ENCODE peak calls at places on chromosomes 1 and 21, in eight cellular contexts. One of them, this sample, is unnamed.

GRCh38 chr1:155499953-155500621 is 62.5 kb downstream of the ASH1L start:
- DNase-seq in lower leg skin: no peak
- DNase-seq in NCI-H524: peak; percentile 60
- DNase-seq in activated effector memory CD4-positive, alpha-beta T cell treated with Interleukin-2 at 50 U/mL for 16 hours: no peak
- DNase-seq in left cardiac atrium: no peak
- DNase-seq in T-helper 2 cell treated with Interferon-gamma antibody and Interleukin-4, amounts not matched to agents 5 μg/mL and 100 μg/mL, for 36 hours: no peak
- DNase-seq in kidney glomerular epithelial cell: no peak
- DNase-seq in pons: peak; percentile 37
- DNase-seq in this sample: no peak

GRCh38 chr1:206508956-206509355 is 1.6 kb downstream of the RASSF5 start:
- DNase-seq in pons: no peak
- DNase-seq in activated effector memory CD4-positive, alpha-beta T cell treated with Interleukin-2 at 50 U/mL for 16 hours: no peak
- DNase-seq in left cardiac atrium: no peak
- DNase-seq in NCI-H524: no peak
- DNase-seq in T-helper 2 cell treated with Interferon-gamma antibody and Interleukin-4, amounts not matched to agents 5 μg/mL and 100 μg/mL, for 36 hours: no peak
- DNase-seq in kidney glomerular epithelial cell: no peak
- DNase-seq in lower leg skin: peak; percentile 47
- DNase-seq in this sample: no peak

GRCh38 chr21:31804008-31804394 is 68.8 kb upstream of the HUNK start:
- DNase-seq in left cardiac atrium: no peak
- DNase-seq in kidney glomerular epithelial cell: no peak
- DNase-seq in T-helper 2 cell treated with Interferon-gamma antibody and Interleukin-4, amounts not matched to agents 5 μg/mL and 100 μg/mL, for 36 hours: no peak
- DNase-seq in lower leg skin: no peak
- DNase-seq in pons: no peak
- DNase-seq in activated effector memory CD4-positive, alpha-beta T cell treated with Interleukin-2 at 50 U/mL for 16 hours: no peak
- DNase-seq in NCI-H524: no peak
- DNase-seq in this sample: no peak

GRCh38 chr1:187038789-187039188 is 210.0 kb downstream of the PLA2G4A start:
- DNase-seq in left cardiac atrium: no peak
- DNase-seq in activated effector memory CD4-positive, alpha-beta T cell treated with Interleukin-2 at 50 U/mL for 16 hours: no peak
- DNase-seq in T-helper 2 cell treated with Interferon-gamma antibody and Interleukin-4, amounts not matched to agents 5 μg/mL and 100 μg/mL, for 36 hours: no peak
- DNase-seq in NCI-H524: no peak
- DNase-seq in lower leg skin: no peak
- DNase-seq in pons: no peak
- DNase-seq in kidney glomerular epithelial cell: no peak
- DNase-seq in this sample: no peak

GRCh38 chr1:53278294-53278693 is 40.0 kb upstream of the MAGOH start:
- DNase-seq in kidney glomerular epithelial cell: peak; percentile 41
- DNase-seq in NCI-H524: peak; percentile 43
- DNase-seq in left cardiac atrium: peak; percentile 49
- DNase-seq in activated effector memory CD4-positive, alpha-beta T cell treated with Interleukin-2 at 50 U/mL for 16 hours: peak; percentile 62
- DNase-seq in T-helper 2 cell treated with Interferon-gamma antibody and Interleukin-4, amounts not matched to agents 5 μg/mL and 100 μg/mL, for 36 hours: peak; percentile 44
- DNase-seq in lower leg skin: peak; percentile 26
- DNase-seq in pons: no peak
- DNase-seq in this sample: no peak

GRCh38 chr1:204377800-204378608 is 18.3 kb upstream of the PLEKHA6 start:
- DNase-seq in NCI-H524: peak; percentile 47
- DNase-seq in T-helper 2 cell treated with Interferon-gamma antibody and Interleukin-4, amounts not matched to agents 5 μg/mL and 100 μg/mL, for 36 hours: peak; percentile 46
- DNase-seq in pons: peak; percentile 49
- DNase-seq in left cardiac atrium: peak; percentile 39
- DNase-seq in activated effector memory CD4-positive, alpha-beta T cell treated with Interleukin-2 at 50 U/mL for 16 hours: peak; percentile 39
- DNase-seq in kidney glomerular epithelial cell: peak; percentile 70
- DNase-seq in lower leg skin: no peak
- DNase-seq in this sample: no peak

GRCh38 chr1:66996018-66996682 is 57.8 kb downstream of the SLC35D1 start:
- DNase-seq in kidney glomerular epithelial cell: peak; percentile 65
- DNase-seq in pons: peak; percentile 82
- DNase-seq in activated effector memory CD4-positive, alpha-beta T cell treated with Interleukin-2 at 50 U/mL for 16 hours: peak; percentile 37
- DNase-seq in NCI-H524: peak; percentile 48
- DNase-seq in lower leg skin: peak; percentile 59
- DNase-seq in left cardiac atrium: peak; percentile 45
- DNase-seq in T-helper 2 cell treated with Interferon-gamma antibody and Interleukin-4, amounts not matched to agents 5 μg/mL and 100 μg/mL, for 36 hours: peak; percentile 49
- DNase-seq in this sample: peak; percentile 26

GRCh38 chr1:51686450-51686849 is 69.6 kb downstream of the OSBPL9 start:
- DNase-seq in NCI-H524: no peak
- DNase-seq in lower leg skin: no peak
- DNase-seq in T-helper 2 cell treated with Interferon-gamma antibody and Interleukin-4, amounts not matched to agents 5 μg/mL and 100 μg/mL, for 36 hours: no peak
- DNase-seq in kidney glomerular epithelial cell: peak; percentile 38
- DNase-seq in left cardiac atrium: no peak
- DNase-seq in activated effector memory CD4-positive, alpha-beta T cell treated with Interleukin-2 at 50 U/mL for 16 hours: no peak
- DNase-seq in pons: no peak
- DNase-seq in this sample: no peak

GRCh38 chr1:150881331-150882070 is 5.1 kb upstream of the ARNT start:
- DNase-seq in lower leg skin: peak; percentile 41
- DNase-seq in left cardiac atrium: no peak
- DNase-seq in activated effector memory CD4-positive, alpha-beta T cell treated with Interleukin-2 at 50 U/mL for 16 hours: no peak
- DNase-seq in T-helper 2 cell treated with Interferon-gamma antibody and Interleukin-4, amounts not matched to agents 5 μg/mL and 100 μg/mL, for 36 hours: no peak
- DNase-seq in pons: no peak
- DNase-seq in NCI-H524: no peak
- DNase-seq in kidney glomerular epithelial cell: no peak
- DNase-seq in this sample: peak; percentile 22

GRCh38 chr1:64183985-64184440 is 19.4 kb upstream of the UBE2U start:
- DNase-seq in left cardiac atrium: no peak
- DNase-seq in activated effector memory CD4-positive, alpha-beta T cell treated with Interleukin-2 at 50 U/mL for 16 hours: no peak
- DNase-seq in lower leg skin: no peak
- DNase-seq in NCI-H524: no peak
- DNase-seq in kidney glomerular epithelial cell: no peak
- DNase-seq in T-helper 2 cell treated with Interferon-gamma antibody and Interleukin-4, amounts not matched to agents 5 μg/mL and 100 μg/mL, for 36 hours: no peak
- DNase-seq in pons: no peak
- DNase-seq in this sample: no peak

GRCh38 chr1:221497051-221497450 is 244.8 kb downstream of the DUSP10 start:
- DNase-seq in left cardiac atrium: no peak
- DNase-seq in kidney glomerular epithelial cell: no peak
- DNase-seq in T-helper 2 cell treated with Interferon-gamma antibody and Interleukin-4, amounts not matched to agents 5 μg/mL and 100 μg/mL, for 36 hours: no peak
- DNase-seq in activated effector memory CD4-positive, alpha-beta T cell treated with Interleukin-2 at 50 U/mL for 16 hours: no peak
- DNase-seq in lower leg skin: no peak
- DNase-seq in pons: no peak
- DNase-seq in NCI-H524: no peak
- DNase-seq in this sample: no peak

GRCh38 chr1:202112864-202113689 is 9.6 kb upstream of the GPR37L1 start:
- DNase-seq in T-helper 2 cell treated with Interferon-gamma antibody and Interleukin-4, amounts not matched to agents 5 μg/mL and 100 μg/mL, for 36 hours: no peak
- DNase-seq in NCI-H524: no peak
- DNase-seq in activated effector memory CD4-positive, alpha-beta T cell treated with Interleukin-2 at 50 U/mL for 16 hours: no peak
- DNase-seq in lower leg skin: no peak
- DNase-seq in left cardiac atrium: peak; percentile 51
- DNase-seq in pons: no peak
- DNase-seq in kidney glomerular epithelial cell: peak; percentile 64
- DNase-seq in this sample: no peak

GRCh38 chr1:55040083-55040952 is 970 bp downstream of the PCSK9 start:
- DNase-seq in NCI-H524: peak; percentile 83
- DNase-seq in pons: no peak
- DNase-seq in lower leg skin: no peak
- DNase-seq in kidney glomerular epithelial cell: no peak
- DNase-seq in activated effector memory CD4-positive, alpha-beta T cell treated with Interleukin-2 at 50 U/mL for 16 hours: no peak
- DNase-seq in left cardiac atrium: no peak
- DNase-seq in T-helper 2 cell treated with Interferon-gamma antibody and Interleukin-4, amounts not matched to agents 5 μg/mL and 100 μg/mL, for 36 hours: no peak
- DNase-seq in this sample: no peak

GRCh38 chr1:154801612-154802011 is 68.5 kb downstream of the KCNN3 start:
- DNase-seq in left cardiac atrium: no peak
- DNase-seq in T-helper 2 cell treated with Interferon-gamma antibody and Interleukin-4, amounts not matched to agents 5 μg/mL and 100 μg/mL, for 36 hours: no peak
- DNase-seq in NCI-H524: no peak
- DNase-seq in pons: no peak
- DNase-seq in activated effector memory CD4-positive, alpha-beta T cell treated with Interleukin-2 at 50 U/mL for 16 hours: no peak
- DNase-seq in lower leg skin: no peak
- DNase-seq in kidney glomerular epithelial cell: no peak
- DNase-seq in this sample: no peak

GRCh38 chr1:87728169-87728568 is 399.5 kb downstream of the LMO4 start:
- DNase-seq in T-helper 2 cell treated with Interferon-gamma antibody and Interleukin-4, amounts not matched to agents 5 μg/mL and 100 μg/mL, for 36 hours: no peak
- DNase-seq in activated effector memory CD4-positive, alpha-beta T cell treated with Interleukin-2 at 50 U/mL for 16 hours: no peak
- DNase-seq in NCI-H524: no peak
- DNase-seq in kidney glomerular epithelial cell: no peak
- DNase-seq in pons: no peak
- DNase-seq in left cardiac atrium: no peak
- DNase-seq in lower leg skin: no peak
- DNase-seq in this sample: no peak

GRCh38 chr1:172909606-172910326 is 141.0 kb downstream of the TNFSF18 start:
- DNase-seq in activated effector memory CD4-positive, alpha-beta T cell treated with Interleukin-2 at 50 U/mL for 16 hours: no peak
- DNase-seq in kidney glomerular epithelial cell: peak; percentile 93
- DNase-seq in left cardiac atrium: no peak
- DNase-seq in lower leg skin: no peak
- DNase-seq in T-helper 2 cell treated with Interferon-gamma antibody and Interleukin-4, amounts not matched to agents 5 μg/mL and 100 μg/mL, for 36 hours: no peak
- DNase-seq in NCI-H524: no peak
- DNase-seq in pons: no peak
- DNase-seq in this sample: no peak

GRCh38 chr1:9249534-9250335 is 15.2 kb downstream of the H6PD start:
- DNase-seq in lower leg skin: no peak
- DNase-seq in activated effector memory CD4-positive, alpha-beta T cell treated with Interleukin-2 at 50 U/mL for 16 hours: no peak
- DNase-seq in T-helper 2 cell treated with Interferon-gamma antibody and Interleukin-4, amounts not matched to agents 5 μg/mL and 100 μg/mL, for 36 hours: peak; percentile 23
- DNase-seq in kidney glomerular epithelial cell: peak; percentile 40
- DNase-seq in NCI-H524: peak; percentile 80
- DNase-seq in pons: no peak
- DNase-seq in left cardiac atrium: peak; percentile 53
- DNase-seq in this sample: no peak

GRCh38 chr1:2326524-2326923 is 64.8 kb downstream of the MORN1 start:
- DNase-seq in left cardiac atrium: no peak
- DNase-seq in pons: no peak
- DNase-seq in lower leg skin: no peak
- DNase-seq in activated effector memory CD4-positive, alpha-beta T cell treated with Interleukin-2 at 50 U/mL for 16 hours: no peak
- DNase-seq in T-helper 2 cell treated with Interferon-gamma antibody and Interleukin-4, amounts not matched to agents 5 μg/mL and 100 μg/mL, for 36 hours: no peak
- DNase-seq in NCI-H524: no peak
- DNase-seq in kidney glomerular epithelial cell: no peak
- DNase-seq in this sample: no peak

GRCh38 chr1:107617456-107617855 is 347.5 kb downstream of the VAV3 start:
- DNase-seq in kidney glomerular epithelial cell: no peak
- DNase-seq in pons: no peak
- DNase-seq in left cardiac atrium: no peak
- DNase-seq in NCI-H524: no peak
- DNase-seq in activated effector memory CD4-positive, alpha-beta T cell treated with Interleukin-2 at 50 U/mL for 16 hours: no peak
- DNase-seq in T-helper 2 cell treated with Interferon-gamma antibody and Interleukin-4, amounts not matched to agents 5 μg/mL and 100 μg/mL, for 36 hours: no peak
- DNase-seq in lower leg skin: no peak
- DNase-seq in this sample: no peak

GRCh38 chr1:27111771-27112573 is 43.0 kb downstream of the SLC9A1 start:
- DNase-seq in kidney glomerular epithelial cell: peak; percentile 96
- DNase-seq in T-helper 2 cell treated with Interferon-gamma antibody and Interleukin-4, amounts not matched to agents 5 μg/mL and 100 μg/mL, for 36 hours: peak; percentile 76
- DNase-seq in pons: peak; percentile 58
- DNase-seq in left cardiac atrium: peak; percentile 87
- DNase-seq in NCI-H524: peak; percentile 79
- DNase-seq in lower leg skin: peak; percentile 84
- DNase-seq in activated effector memory CD4-positive, alpha-beta T cell treated with Interleukin-2 at 50 U/mL for 16 hours: peak; percentile 56
- DNase-seq in this sample: peak; percentile 86

GRCh38 chr1:32828341-32828740 is 10.9 kb downstream of the S100PBP start:
- DNase-seq in NCI-H524: peak; percentile 46
- DNase-seq in kidney glomerular epithelial cell: no peak
- DNase-seq in activated effector memory CD4-positive, alpha-beta T cell treated with Interleukin-2 at 50 U/mL for 16 hours: no peak
- DNase-seq in left cardiac atrium: no peak
- DNase-seq in pons: no peak
- DNase-seq in lower leg skin: no peak
- DNase-seq in T-helper 2 cell treated with Interferon-gamma antibody and Interleukin-4, amounts not matched to agents 5 μg/mL and 100 μg/mL, for 36 hours: no peak
- DNase-seq in this sample: no peak

GRCh38 chr1:66294692-66295384 is 239.1 kb upstream of the SGIP1 start:
- DNase-seq in T-helper 2 cell treated with Interferon-gamma antibody and Interleukin-4, amounts not matched to agents 5 μg/mL and 100 μg/mL, for 36 hours: no peak
- DNase-seq in pons: no peak
- DNase-seq in kidney glomerular epithelial cell: peak; percentile 56
- DNase-seq in NCI-H524: no peak
- DNase-seq in activated effector memory CD4-positive, alpha-beta T cell treated with Interleukin-2 at 50 U/mL for 16 hours: no peak
- DNase-seq in lower leg skin: no peak
- DNase-seq in left cardiac atrium: no peak
- DNase-seq in this sample: no peak

GRCh38 chr1:1609822-1610485 is 5.3 kb upstream of the MIB2 start:
- DNase-seq in kidney glomerular epithelial cell: no peak
- DNase-seq in lower leg skin: no peak
- DNase-seq in NCI-H524: no peak
- DNase-seq in activated effector memory CD4-positive, alpha-beta T cell treated with Interleukin-2 at 50 U/mL for 16 hours: no peak
- DNase-seq in pons: no peak
- DNase-seq in left cardiac atrium: no peak
- DNase-seq in T-helper 2 cell treated with Interferon-gamma antibody and Interleukin-4, amounts not matched to agents 5 μg/mL and 100 μg/mL, for 36 hours: no peak
- DNase-seq in this sample: no peak

GRCh38 chr1:162626733-162627132 is 5.5 kb upstream of the DDR2 start:
- DNase-seq in NCI-H524: no peak
- DNase-seq in pons: no peak
- DNase-seq in activated effector memory CD4-positive, alpha-beta T cell treated with Interleukin-2 at 50 U/mL for 16 hours: no peak
- DNase-seq in T-helper 2 cell treated with Interferon-gamma antibody and Interleukin-4, amounts not matched to agents 5 μg/mL and 100 μg/mL, for 36 hours: no peak
- DNase-seq in lower leg skin: no peak
- DNase-seq in left cardiac atrium: no peak
- DNase-seq in kidney glomerular epithelial cell: no peak
- DNase-seq in this sample: no peak

GRCh38 chr1:94425821-94426484 is 7.8 kb downstream of the ABCD3 start:
- DNase-seq in T-helper 2 cell treated with Interferon-gamma antibody and Interleukin-4, amounts not matched to agents 5 μg/mL and 100 μg/mL, for 36 hours: no peak
- DNase-seq in pons: no peak
- DNase-seq in kidney glomerular epithelial cell: peak; percentile 13
- DNase-seq in lower leg skin: no peak
- DNase-seq in NCI-H524: no peak
- DNase-seq in left cardiac atrium: no peak
- DNase-seq in activated effector memory CD4-positive, alpha-beta T cell treated with Interleukin-2 at 50 U/mL for 16 hours: no peak
- DNase-seq in this sample: no peak

GRCh38 chr1:151197863-151198253 is 494 bp upstream of the PIP5K1A start:
- DNase-seq in T-helper 2 cell treated with Interferon-gamma antibody and Interleukin-4, amounts not matched to agents 5 μg/mL and 100 μg/mL, for 36 hours: no peak
- DNase-seq in NCI-H524: no peak
- DNase-seq in lower leg skin: no peak
- DNase-seq in left cardiac atrium: no peak
- DNase-seq in pons: no peak
- DNase-seq in activated effector memory CD4-positive, alpha-beta T cell treated with Interleukin-2 at 50 U/mL for 16 hours: no peak
- DNase-seq in kidney glomerular epithelial cell: no peak
- DNase-seq in this sample: no peak

GRCh38 chr1:29586991-29587745 is 350.8 kb downstream of the PTPRU start:
- DNase-seq in T-helper 2 cell treated with Interferon-gamma antibody and Interleukin-4, amounts not matched to agents 5 μg/mL and 100 μg/mL, for 36 hours: no peak
- DNase-seq in pons: no peak
- DNase-seq in left cardiac atrium: no peak
- DNase-seq in NCI-H524: no peak
- DNase-seq in kidney glomerular epithelial cell: no peak
- DNase-seq in lower leg skin: no peak
- DNase-seq in activated effector memory CD4-positive, alpha-beta T cell treated with Interleukin-2 at 50 U/mL for 16 hours: no peak
- DNase-seq in this sample: no peak

GRCh38 chr1:47418681-47419272 is 2.7 kb downstream of the FOXE3 start:
- DNase-seq in NCI-H524: no peak
- DNase-seq in pons: no peak
- DNase-seq in left cardiac atrium: no peak
- DNase-seq in lower leg skin: no peak
- DNase-seq in activated effector memory CD4-positive, alpha-beta T cell treated with Interleukin-2 at 50 U/mL for 16 hours: no peak
- DNase-seq in kidney glomerular epithelial cell: no peak
- DNase-seq in T-helper 2 cell treated with Interferon-gamma antibody and Interleukin-4, amounts not matched to agents 5 μg/mL and 100 μg/mL, for 36 hours: no peak
- DNase-seq in this sample: no peak

GRCh38 chr1:248288385-248288784 is 10.6 kb upstream of the OR2T33 start:
- DNase-seq in T-helper 2 cell treated with Interferon-gamma antibody and Interleukin-4, amounts not matched to agents 5 μg/mL and 100 μg/mL, for 36 hours: no peak
- DNase-seq in lower leg skin: no peak
- DNase-seq in kidney glomerular epithelial cell: no peak
- DNase-seq in activated effector memory CD4-positive, alpha-beta T cell treated with Interleukin-2 at 50 U/mL for 16 hours: no peak
- DNase-seq in left cardiac atrium: no peak
- DNase-seq in NCI-H524: no peak
- DNase-seq in pons: no peak
- DNase-seq in this sample: no peak

GRCh38 chr1:77282866-77283539 is 1.2 kb downstream of the AK5 start:
- DNase-seq in lower leg skin: no peak
- DNase-seq in activated effector memory CD4-positive, alpha-beta T cell treated with Interleukin-2 at 50 U/mL for 16 hours: no peak
- DNase-seq in T-helper 2 cell treated with Interferon-gamma antibody and Interleukin-4, amounts not matched to agents 5 μg/mL and 100 μg/mL, for 36 hours: no peak
- DNase-seq in left cardiac atrium: peak; percentile 18
- DNase-seq in NCI-H524: peak; percentile 33
- DNase-seq in kidney glomerular epithelial cell: no peak
- DNase-seq in pons: peak; percentile 42
- DNase-seq in this sample: no peak

GRCh38 chr1:165828581-165829329 is 1.3 kb downstream of the UCK2 start:
- DNase-seq in left cardiac atrium: peak; percentile 48
- DNase-seq in NCI-H524: peak; percentile 72
- DNase-seq in T-helper 2 cell treated with Interferon-gamma antibody and Interleukin-4, amounts not matched to agents 5 μg/mL and 100 μg/mL, for 36 hours: peak; percentile 20
- DNase-seq in lower leg skin: peak; percentile 28
- DNase-seq in activated effector memory CD4-positive, alpha-beta T cell treated with Interleukin-2 at 50 U/mL for 16 hours: no peak
- DNase-seq in kidney glomerular epithelial cell: peak; percentile 73
- DNase-seq in pons: peak; percentile 58
- DNase-seq in this sample: peak; percentile 42

GRCh38 chr1:234950598-234950997 is 178.0 kb downstream of the TOMM20 start:
- DNase-seq in activated effector memory CD4-positive, alpha-beta T cell treated with Interleukin-2 at 50 U/mL for 16 hours: no peak
- DNase-seq in T-helper 2 cell treated with Interferon-gamma antibody and Interleukin-4, amounts not matched to agents 5 μg/mL and 100 μg/mL, for 36 hours: no peak
- DNase-seq in left cardiac atrium: no peak
- DNase-seq in pons: no peak
- DNase-seq in NCI-H524: no peak
- DNase-seq in lower leg skin: no peak
- DNase-seq in kidney glomerular epithelial cell: no peak
- DNase-seq in this sample: no peak

GRCh38 chr1:214445846-214446614 is 105.4 kb downstream of the PTPN14 start:
- DNase-seq in pons: no peak
- DNase-seq in left cardiac atrium: no peak
- DNase-seq in NCI-H524: peak; percentile 83
- DNase-seq in T-helper 2 cell treated with Interferon-gamma antibody and Interleukin-4, amounts not matched to agents 5 μg/mL and 100 μg/mL, for 36 hours: peak; percentile 42
- DNase-seq in lower leg skin: no peak
- DNase-seq in kidney glomerular epithelial cell: peak; percentile 94
- DNase-seq in activated effector memory CD4-positive, alpha-beta T cell treated with Interleukin-2 at 50 U/mL for 16 hours: no peak
- DNase-seq in this sample: no peak

GRCh38 chr1:71028981-71029380 is 18.6 kb downstream of the PTGER3 start:
- DNase-seq in pons: no peak
- DNase-seq in lower leg skin: no peak
- DNase-seq in NCI-H524: no peak
- DNase-seq in activated effector memory CD4-positive, alpha-beta T cell treated with Interleukin-2 at 50 U/mL for 16 hours: no peak
- DNase-seq in left cardiac atrium: no peak
- DNase-seq in kidney glomerular epithelial cell: no peak
- DNase-seq in T-helper 2 cell treated with Interferon-gamma antibody and Interleukin-4, amounts not matched to agents 5 μg/mL and 100 μg/mL, for 36 hours: no peak
- DNase-seq in this sample: no peak